ENCODE peak calls at places on chromosomes 2 and 18, in four cellular contexts. One of them, this sample, is unnamed. For H3K4me1, the result is how much of the 10 kb centered on the place peaks cover.

GRCh38 chr2:197604117-197604516 is 71.3 kb downstream of the RFTN2 start:
- DNase-seq in GM23248: no peak
- DNase-seq in transverse colon: no peak
- DNase-seq in mesendoderm: no peak
- DNase-seq in this sample: no peak

GRCh38 chr2:8234757-8235374 is 447.0 kb upstream of the ID2 start:
- DNase-seq in GM23248: no peak
- DNase-seq in mesendoderm: no peak
- DNase-seq in transverse colon: no peak
- DNase-seq in this sample: no peak

GRCh38 chr2:10410001-10410671 is 38.0 kb downstream of the ODC1 start:
- DNase-seq in GM23248: no peak
- DNase-seq in transverse colon: no peak
- DNase-seq in mesendoderm: no peak
- DNase-seq in this sample: no peak

GRCh38 chr2:6864938-6865345 is 765 bp downstream of the CMPK2 start:
- DNase-seq in GM23248: no peak
- DNase-seq in transverse colon: peak
- DNase-seq in mesendoderm: peak
- DNase-seq in this sample: no peak

GRCh38 chr2:200320344-200320743 is 13.9 kb downstream of the SPATS2L start:
- DNase-seq in transverse colon: no peak
- DNase-seq in GM23248: peak
- DNase-seq in mesendoderm: no peak
- DNase-seq in this sample: no peak

GRCh38 chr18:79339094-79339908 is 56.4 kb upstream of the NFATC1 start:
- DNase-seq in transverse colon: no peak
- DNase-seq in GM23248: no peak
- DNase-seq in mesendoderm: no peak
- DNase-seq in this sample: no peak

GRCh38 chr2:208369091-208369490 is 37.5 kb upstream of the PTH2R start:
- DNase-seq in transverse colon: no peak
- DNase-seq in GM23248: no peak
- DNase-seq in mesendoderm: no peak
- DNase-seq in this sample: no peak

GRCh38 chr2:107412209-107412904 is 414.3 kb upstream of the RGPD4 start:
- DNase-seq in transverse colon: no peak
- DNase-seq in GM23248: peak
- DNase-seq in mesendoderm: no peak
- DNase-seq in this sample: no peak

GRCh38 chr2:204691911-204692510 is 146.7 kb downstream of the PARD3B start:
- DNase-seq in mesendoderm: peak
- DNase-seq in GM23248: peak
- DNase-seq in transverse colon: peak
- DNase-seq in this sample: peak

GRCh38 chr2:111679202-111679601 is 204.8 kb downstream of the ANAPC1 start:
- DNase-seq in transverse colon: no peak
- DNase-seq in mesendoderm: no peak
- DNase-seq in GM23248: peak
- DNase-seq in this sample: no peak

GRCh38 chr18:3114456-3114855 is 101.5 kb upstream of the LPIN2 start:
- DNase-seq in transverse colon: no peak
- DNase-seq in GM23248: peak
- DNase-seq in mesendoderm: no peak
- DNase-seq in this sample: no peak

GRCh38 chr18:13500891-13501887 is 225.2 kb downstream of the FAM210A start:
- DNase-seq in transverse colon: peak
- DNase-seq in mesendoderm: peak
- DNase-seq in GM23248: peak
- DNase-seq in this sample: no peak

GRCh38 chr18:37565985-37566478 is 434 bp upstream of the CELF4 start:
- DNase-seq in mesendoderm: peak
- DNase-seq in GM23248: peak
- DNase-seq in transverse colon: no peak
- DNase-seq in this sample: no peak

GRCh38 chr2:172249986-172250385 is 147.3 kb upstream of the DLX2 start:
- DNase-seq in mesendoderm: no peak
- DNase-seq in GM23248: peak
- DNase-seq in transverse colon: no peak
- DNase-seq in this sample: no peak

GRCh38 chr18:7908686-7909299 is 341.7 kb downstream of the PTPRM start:
- DNase-seq in transverse colon: no peak
- DNase-seq in mesendoderm: no peak
- DNase-seq in GM23248: no peak
- DNase-seq in this sample: no peak

GRCh38 chr2:23606968-23607367 is 222.0 kb downstream of the KLHL29 start:
- DNase-seq in mesendoderm: no peak
- DNase-seq in GM23248: peak
- DNase-seq in transverse colon: no peak
- DNase-seq in this sample: no peak

GRCh38 chr2:173286153-173286809 is 68.4 kb upstream of the CDCA7 start:
- DNase-seq in mesendoderm: peak
- DNase-seq in transverse colon: no peak
- DNase-seq in GM23248: no peak
- DNase-seq in this sample: no peak

GRCh38 chr2:118808429-118808809 is 39.0 kb downstream of the EN1 start:
- DNase-seq in mesendoderm: peak
- DNase-seq in transverse colon: no peak
- DNase-seq in GM23248: peak
- DNase-seq in this sample: no peak

GRCh38 chr2:235844561-235844960 is 323.6 kb downstream of the GBX2 start:
- DNase-seq in transverse colon: no peak
- DNase-seq in mesendoderm: no peak
- DNase-seq in GM23248: no peak
- DNase-seq in this sample: no peak

GRCh38 chr2:160406591-160407392 is 86.8 kb downstream of the RBMS1 start:
- DNase-seq in GM23248: peak
- DNase-seq in mesendoderm: no peak
- DNase-seq in transverse colon: peak
- DNase-seq in this sample: peak

GRCh38 chr2:20226152-20226545 is 1.2 kb upstream of the SDC1 start:
- DNase-seq in mesendoderm: no peak
- DNase-seq in GM23248: no peak
- DNase-seq in transverse colon: no peak
- DNase-seq in this sample: no peak

GRCh38 chr2:10818986-10819385 is 6.4 kb upstream of the PDIA6 start:
- DNase-seq in mesendoderm: no peak
- DNase-seq in GM23248: no peak
- DNase-seq in transverse colon: no peak
- DNase-seq in this sample: no peak

GRCh38 chr2:121530563-121531334 is at the start of gene RNU4ATAC:
- DNase-seq in mesendoderm: peak
- DNase-seq in GM23248: peak
- DNase-seq in transverse colon: peak
- DNase-seq in this sample: peak

GRCh38 chr18:78928076-78928475 is 51.5 kb upstream of the SALL3 start:
- DNase-seq in transverse colon: no peak
- DNase-seq in mesendoderm: no peak
- DNase-seq in GM23248: no peak
- DNase-seq in this sample: no peak

GRCh38 chr18:44826418-44827259 is 146.0 kb downstream of the SETBP1 start:
- DNase-seq in transverse colon: peak
- DNase-seq in mesendoderm: peak
- DNase-seq in GM23248: peak
- DNase-seq in this sample: no peak

GRCh38 chr2:168194784-168195522 is 52.4 kb downstream of the STK39 start:
- DNase-seq in mesendoderm: no peak
- DNase-seq in transverse colon: no peak
- DNase-seq in GM23248: peak
- DNase-seq in this sample: no peak

GRCh38 chr2:97761192-97761591 is 47.8 kb downstream of the ZAP70 start:
- DNase-seq in GM23248: no peak
- DNase-seq in transverse colon: no peak
- DNase-seq in mesendoderm: no peak
- DNase-seq in this sample: no peak

GRCh38 chr2:172288603-172289002 is 138.8 kb upstream of the ITGA6 start:
- DNase-seq in GM23248: peak
- DNase-seq in transverse colon: no peak
- DNase-seq in mesendoderm: no peak
- DNase-seq in this sample: no peak

GRCh38 chr18:73150199-73150598 is 282.4 kb upstream of the NETO1 start:
- DNase-seq in GM23248: no peak
- DNase-seq in transverse colon: no peak
- DNase-seq in mesendoderm: peak
- DNase-seq in this sample: no peak

GRCh38 chr2:215917953-215918620 is 95.3 kb downstream of the MREG start:
- DNase-seq in transverse colon: no peak
- DNase-seq in GM23248: peak
- DNase-seq in mesendoderm: peak
- DNase-seq in this sample: no peak

GRCh38 chr2:44016282-44016681 is 20.5 kb upstream of the LRPPRC start:
- DNase-seq in GM23248: peak
- DNase-seq in transverse colon: peak
- DNase-seq in mesendoderm: peak
- DNase-seq in this sample: peak

GRCh38 chr2:145412155-145412554 is 892.2 kb upstream of the ZEB2 start:
- DNase-seq in mesendoderm: no peak
- DNase-seq in GM23248: no peak
- DNase-seq in transverse colon: no peak
- DNase-seq in this sample: no peak

GRCh38 chr18:39780774-39781173 is 2174.3 kb upstream of the PIK3C3 start:
- DNase-seq in GM23248: no peak
- DNase-seq in mesendoderm: no peak
- DNase-seq in transverse colon: no peak
- DNase-seq in this sample: no peak

GRCh38 chr18:29753379-29753778 is 1289.2 kb downstream of the DSC3 start:
- DNase-seq in GM23248: peak
- DNase-seq in transverse colon: no peak
- DNase-seq in mesendoderm: no peak
- DNase-seq in this sample: no peak

GRCh38 chr18:31040982-31041345 is 1.6 kb downstream of the DSC3 start:
- DNase-seq in GM23248: no peak
- DNase-seq in transverse colon: no peak
- DNase-seq in mesendoderm: peak
- DNase-seq in this sample: no peak

DNA sequence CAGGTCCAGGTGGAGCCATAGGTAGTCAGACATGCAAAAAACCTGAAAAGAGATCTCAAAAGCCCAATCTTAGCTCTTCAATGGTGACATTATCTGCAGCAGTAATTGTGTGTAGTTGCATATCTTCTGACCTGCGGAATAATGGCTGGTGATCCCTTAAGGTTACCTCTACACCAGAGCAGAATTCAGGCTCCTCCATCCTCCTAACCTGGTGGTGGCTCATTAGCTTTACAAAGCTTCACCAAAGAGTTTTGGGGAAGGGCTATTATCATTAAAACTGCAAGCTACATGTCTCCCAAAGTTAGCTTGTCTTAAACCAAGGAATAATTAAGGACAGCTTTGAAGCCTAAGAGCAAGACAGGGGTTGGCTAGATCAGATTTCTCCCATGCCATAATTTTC is 42.6 kb upstream of the CHST9 start:
- DNase-seq in GM23248: no peak
- DNase-seq in mesendoderm: no peak
- DNase-seq in transverse colon: no peak
- DNase-seq in this sample: no peak
- H3K4me1 ChIP-seq in GM23248: under half
- H3K4me1 ChIP-seq in mesendoderm: under half
- H3K4me1 ChIP-seq in transverse colon: under half
- H3K4me1 ChIP-seq in this sample: under half

DNA sequence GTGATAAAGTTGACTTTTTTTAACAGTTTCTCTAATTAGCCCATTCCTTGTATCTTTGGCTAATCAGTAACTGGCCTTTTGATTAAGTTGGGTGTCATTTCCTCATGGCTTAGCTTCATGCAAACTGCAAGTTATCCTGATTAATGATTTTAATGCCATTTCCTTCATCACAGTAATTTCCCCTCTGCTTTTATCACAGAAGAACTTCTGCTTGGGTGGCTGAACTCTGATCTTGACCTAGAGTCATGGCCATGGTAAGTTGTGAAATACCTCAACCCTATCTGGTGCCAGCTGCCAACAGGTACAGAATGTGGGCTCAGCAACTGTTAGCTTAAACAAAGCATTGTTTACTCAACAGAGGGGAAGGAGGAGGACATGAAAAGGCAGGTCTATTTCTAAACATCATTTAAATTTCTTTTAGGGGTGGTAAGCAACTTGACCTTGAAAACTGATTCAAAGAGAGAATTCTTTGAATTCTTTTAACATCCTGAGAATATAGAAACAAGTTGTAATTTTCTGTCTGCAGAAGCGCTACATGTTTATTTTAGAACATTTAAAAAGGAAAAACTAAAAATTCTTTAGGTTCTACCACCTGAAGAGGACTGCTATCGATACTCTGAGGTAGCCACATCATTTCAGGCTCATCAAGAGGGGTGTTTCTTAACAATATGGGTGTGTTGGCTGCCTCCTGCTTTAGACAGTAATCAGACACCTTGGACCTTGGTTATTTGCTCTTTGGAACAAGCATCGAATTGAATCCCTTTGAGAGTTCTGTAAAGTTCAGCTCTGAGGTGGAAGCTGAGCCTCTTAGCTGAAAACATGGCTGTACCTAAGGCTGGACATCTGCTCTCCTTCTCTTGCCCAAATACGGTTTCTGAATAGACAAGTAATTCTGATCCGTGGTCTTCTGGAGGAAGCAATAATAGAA is 39.7 kb downstream of the ANXA4 start:
- DNase-seq in mesendoderm: peak
- DNase-seq in transverse colon: peak
- DNase-seq in GM23248: no peak
- DNase-seq in this sample: peak
- H3K4me3 ChIP-seq in mesendoderm: no peak
- H3K4me3 ChIP-seq in transverse colon: peak
- H3K4me3 ChIP-seq in GM23248: no peak
- H3K4me3 ChIP-seq in this sample: no peak

GRCh38 chr2:186543561-186544131 is 46.2 kb upstream of the ITGAV start:
- DNase-seq in mesendoderm: peak
- DNase-seq in GM23248: peak
- DNase-seq in transverse colon: no peak
- DNase-seq in this sample: no peak
- H3K4me1 ChIP-seq in mesendoderm: under half
- H3K4me1 ChIP-seq in GM23248: half or more
- H3K4me1 ChIP-seq in transverse colon: under half
- H3K4me1 ChIP-seq in this sample: under half

DNA sequence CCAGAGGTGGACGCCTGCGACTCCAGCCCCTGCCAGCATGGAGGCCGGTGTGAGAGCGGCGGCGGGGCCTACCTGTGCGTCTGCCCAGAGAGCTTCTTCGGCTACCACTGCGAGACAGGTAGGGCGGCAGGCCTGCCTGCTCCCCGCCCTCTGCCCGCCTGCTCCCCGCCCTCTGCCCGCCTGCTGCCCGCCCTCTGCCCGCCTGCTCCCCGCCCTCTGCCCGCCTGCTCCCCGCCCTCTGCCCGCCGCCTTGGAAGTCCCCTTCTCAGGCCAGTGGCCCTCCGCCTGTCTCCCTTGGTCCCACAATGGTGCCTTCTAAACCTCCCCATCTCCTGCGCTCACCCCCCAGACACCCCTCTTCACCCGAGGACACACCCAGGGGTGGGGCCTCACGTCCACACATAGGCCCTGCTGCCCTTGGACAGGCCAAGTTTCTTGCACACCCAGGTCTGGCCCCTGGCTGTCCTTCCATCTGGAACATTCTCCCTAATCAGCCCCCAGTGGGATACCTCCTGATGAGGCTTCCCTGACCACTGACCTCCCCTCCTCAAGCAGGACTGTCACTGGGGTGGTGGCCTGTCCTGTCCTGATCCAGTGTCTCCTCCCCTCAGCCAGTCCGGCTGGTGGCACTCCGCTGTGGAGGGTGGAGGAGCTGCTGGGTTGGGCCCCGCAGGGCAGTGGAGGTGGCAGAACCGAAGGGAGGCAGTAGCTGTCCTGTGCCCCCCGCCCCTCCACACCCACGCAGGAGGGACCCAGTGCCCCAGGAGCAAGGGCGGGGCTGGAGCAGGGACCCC is 37.9 kb downstream of the MTERF4 start:
- DNase-seq in transverse colon: peak
- DNase-seq in GM23248: no peak
- DNase-seq in mesendoderm: peak
- DNase-seq in this sample: no peak
- H3K4me3 ChIP-seq in transverse colon: peak
- H3K4me3 ChIP-seq in GM23248: no peak
- H3K4me3 ChIP-seq in mesendoderm: no peak
- H3K4me3 ChIP-seq in this sample: peak

This sample was measured in Caco-2.